ENCODE peak calls at places on chromosomes 6 and 20, in nine cellular contexts. Y is upper lobe of left lung, U is uterus, E is astrocyte of the spinal cord, R is endothelial cell of umbilical vein, K is choroid plexus epithelial cell, J is body of pancreas, I is Caco-2, V is HFF-Myc. B is an unnamed sample.

GRCh38 chr6:16739329-16739801 is 21.9 kb downstream of the ATXN1 start:
- DNase-seq in U (no peak), Y (no peak), E (peak), K (no peak), I (no peak), J (no peak), R (no peak), V (no peak), B (no peak)

GRCh38 chr6:119533603-119534279 is 184.2 kb upstream of the MAN1A1 start:
- DNase-seq in R (no peak), E (peak), Y (no peak), K (peak), V (peak), J (no peak), U (no peak), I (no peak), B (no peak)

GRCh38 chr6:81606965-81607381 is 145.5 kb downstream of the TENT5A start:
- DNase-seq in Y (no peak), K (peak), J (no peak), E (peak), R (peak), U (no peak), I (no peak), V (peak), B (no peak)

GRCh38 chr6:161486326-161486725 is 212.5 kb upstream of the AGPAT4 start:
- DNase-seq in R (peak), I (no peak), J (no peak), V (no peak), Y (no peak), E (peak), K (peak), U (no peak), B (no peak)

GRCh38 chr6:16670183-16670582 is 91.1 kb downstream of the ATXN1 start:
- DNase-seq in J (no peak), Y (no peak), U (no peak), K (no peak), V (no peak), I (no peak), E (no peak), R (no peak), B (no peak)

GRCh38 chr20:13681248-13682125 is 42.8 kb upstream of the TASP1 start:
- DNase-seq in R (no peak), J (peak), U (no peak), I (peak), E (no peak), V (no peak), Y (no peak), K (no peak), B (no peak)

GRCh38 chr20:6699931-6700562 is 67.4 kb upstream of the BMP2 start:
- DNase-seq in E (no peak), U (no peak), R (peak), K (no peak), Y (no peak), I (no peak), V (no peak), J (no peak), B (no peak)

GRCh38 chr6:26501482-26501986 is 1.4 kb downstream of the BTN1A1 start:
- DNase-seq in U (no peak), K (peak), R (peak), J (no peak), Y (peak), I (peak), V (no peak), E (no peak), B (no peak)

GRCh38 chr20:3669710-3670367 is 6.6 kb upstream of the GFRA4 start:
- DNase-seq in K (no peak), U (no peak), Y (no peak), E (no peak), J (no peak), I (no peak), R (no peak), V (no peak), B (no peak)

GRCh38 chr20:64100566-64100888 is 6.8 kb downstream of the NPBWR2 start:
- DNase-seq in R (no peak), E (no peak), Y (no peak), J (no peak), I (no peak), K (no peak), V (no peak), U (no peak), B (no peak)

GRCh38 chr20:2387180-2387577 is 6.5 kb downstream of the TGM6 start:
- DNase-seq in V (peak), K (peak), E (peak), U (no peak), J (no peak), Y (no peak), I (peak), R (peak), B (peak)

GRCh38 chr20:63083831-63084562 is 77.2 kb upstream of the BHLHE23 start:
- DNase-seq in I (no peak), J (no peak), V (no peak), U (no peak), K (no peak), E (no peak), R (no peak), Y (peak), B (no peak)

GRCh38 chr20:1813101-1813529 is 82.1 kb upstream of the SIRPA start:
- DNase-seq in I (no peak), V (peak), J (no peak), E (peak), R (peak), Y (no peak), U (peak), K (peak), B (no peak)

GRCh38 chr6:126285871-126286270 is 54.0 kb upstream of the CENPW start:
- DNase-seq in Y (no peak), K (no peak), E (no peak), R (no peak), I (no peak), V (no peak), J (no peak), U (no peak), B (no peak)

GRCh38 chr6:33426590-33427563 is 7.0 kb downstream of the SYNGAP1 start:
- DNase-seq in U (no peak), E (no peak), Y (no peak), J (no peak), V (no peak), R (no peak), I (no peak), K (no peak), B (no peak)

GRCh38 chr20:23857954-23858565 is 21.5 kb downstream of the CST5 start:
- DNase-seq in K (no peak), U (no peak), Y (no peak), J (no peak), V (no peak), I (no peak), E (no peak), R (no peak), B (no peak)

GRCh38 chr20:8082999-8083398 is 49.1 kb upstream of the PLCB1 start:
- DNase-seq in R (no peak), E (no peak), K (peak), Y (no peak), J (no peak), U (peak), V (no peak), I (no peak), B (no peak)

GRCh38 chr6:15715851-15716250 is 53.0 kb upstream of the DTNBP1 start:
- DNase-seq in U (no peak), R (no peak), K (no peak), E (no peak), I (no peak), J (no peak), V (no peak), Y (no peak), B (no peak)

DNA sequence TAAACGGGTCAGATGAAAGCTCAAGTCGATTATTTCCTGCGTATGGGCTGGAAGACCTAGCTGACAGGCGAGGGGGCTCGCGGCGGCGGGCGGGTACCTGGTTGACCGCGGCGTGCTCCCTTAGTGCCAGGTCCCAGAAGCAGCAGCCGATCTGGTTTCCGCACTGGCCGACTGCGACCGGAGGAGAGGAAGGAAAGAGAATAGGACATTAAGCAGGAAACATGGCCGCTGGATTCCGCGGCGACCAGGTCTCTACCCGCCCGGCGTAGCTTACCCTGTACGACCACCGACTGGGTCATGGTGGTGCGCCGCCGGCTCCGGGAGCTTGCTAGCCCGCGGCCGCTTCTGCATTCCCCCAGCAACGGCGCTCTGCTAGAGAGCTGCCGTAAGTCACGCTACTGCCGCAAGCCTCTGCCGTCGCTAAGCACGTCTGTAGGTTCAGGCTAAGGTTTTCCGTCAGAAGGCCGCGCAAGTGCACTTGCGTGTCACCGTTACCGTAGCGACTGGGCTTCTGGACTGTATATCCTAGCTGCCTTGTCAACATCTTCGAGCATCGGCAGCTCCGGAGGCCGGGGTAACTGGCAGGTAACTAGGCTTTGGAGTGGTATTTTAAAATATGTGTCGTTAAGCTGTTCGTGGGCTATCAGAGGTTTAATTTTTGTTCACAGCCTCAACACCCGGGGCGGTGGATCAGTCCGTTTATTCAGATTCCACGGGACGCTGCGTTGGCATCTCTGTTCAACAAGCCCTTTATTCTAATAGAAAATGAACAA is at the start of the genes FAM229B and TUBE1:
- DNase-seq in Y (peak), E (peak), R (peak), V (peak), U (peak), K (peak), J (peak), I (peak), B (peak)
- TF ChIP-seq CTCF in Y (no peak), E (peak), R (no peak), V (no peak), U (peak), K (no peak), J (peak), I (peak), B (no peak)

DNA sequence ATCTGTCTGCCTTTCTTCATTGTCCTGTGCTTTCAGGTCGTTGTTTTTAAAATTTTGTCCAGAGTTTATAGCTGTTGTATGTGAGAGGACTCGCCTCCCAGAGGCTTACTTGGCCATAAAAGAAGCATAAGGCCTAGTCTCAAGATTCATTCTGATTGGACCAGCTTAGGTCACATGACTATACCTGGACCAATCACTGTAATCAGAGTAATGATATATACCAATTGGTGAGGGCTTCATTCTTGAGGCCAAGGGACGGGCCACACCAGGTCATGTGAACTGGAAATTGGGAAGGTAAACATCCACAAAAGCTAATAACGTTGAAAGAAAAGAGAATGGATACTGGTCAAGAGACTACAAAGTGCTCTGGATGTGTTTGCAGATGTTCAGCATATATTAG is 141.4 kb upstream of the SULF2 start:
- DNase-seq in E (no peak), J (no peak), I (no peak), K (no peak), U (no peak), V (no peak), Y (no peak), R (no peak), B (no peak)
- H3K4me3 ChIP-seq in E (no peak), J (no peak), I (no peak), K (no peak), U (no peak), V (no peak), Y (no peak), R (no peak), B (no peak)

DNA sequence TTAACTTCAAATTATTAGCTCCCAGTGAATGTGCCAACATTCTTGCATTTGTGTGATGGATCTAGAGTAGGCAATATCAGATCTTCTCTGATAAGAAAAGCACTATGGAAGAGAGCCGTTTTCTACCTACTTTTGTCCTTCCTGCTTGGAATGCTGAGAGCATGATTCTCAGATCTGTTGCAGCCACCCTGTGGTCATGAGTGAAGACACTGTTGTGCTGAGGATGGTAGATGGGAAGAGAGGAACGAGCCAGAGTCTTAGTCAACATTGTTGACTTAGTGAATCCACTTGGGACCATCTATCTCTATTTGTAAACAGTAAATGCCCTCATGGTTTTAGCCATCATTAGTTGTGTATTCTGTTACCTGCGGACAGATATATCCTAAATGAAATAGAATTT is 202.6 kb downstream of the CD109 start:
- DNase-seq in U (no peak), J (no peak), Y (no peak), V (no peak), E (no peak), R (no peak), K (peak), I (peak), B (no peak)
- TF ChIP-seq CTCF in U (peak), J (no peak), Y (no peak), V (no peak), E (no peak), R (no peak), K (peak), I (peak), B (no peak)

GRCh38 chr6:160282444-160282843 is 23.8 kb upstream of the SLC22A2 start:
- DNase-seq in Y (no peak), J (no peak), E (no peak), U (no peak), R (no peak), K (no peak), I (no peak), V (no peak), B (no peak)
- H3K4me3 ChIP-seq in Y (no peak), J (no peak), E (no peak), U (no peak), R (no peak), K (no peak), I (no peak), V (no peak), B (no peak)

GRCh38 chr6:163422574-163422973 is 8.1 kb downstream of the QKI start:
- DNase-seq in I (no peak), U (no peak), Y (no peak), V (no peak), E (no peak), K (no peak), J (no peak), R (no peak), B (no peak)

GRCh38 chr6:163427498-163428254 is 13.2 kb downstream of the QKI start:
- DNase-seq in I (no peak), U (no peak), J (no peak), V (no peak), K (peak), R (peak), E (peak), Y (no peak), B (no peak)

GRCh38 chr6:163419413-163420314 is 5.1 kb downstream of the QKI start:
- DNase-seq in V (no peak), U (no peak), J (no peak), K (peak), R (peak), I (no peak), E (peak), Y (no peak), B (no peak)

GRCh38 chr6:163420315-163420667 is 5.8 kb downstream of the QKI start:
- DNase-seq in J (no peak), Y (no peak), V (no peak), K (peak), U (no peak), E (peak), I (no peak), R (no peak), B (no peak)

DNA sequence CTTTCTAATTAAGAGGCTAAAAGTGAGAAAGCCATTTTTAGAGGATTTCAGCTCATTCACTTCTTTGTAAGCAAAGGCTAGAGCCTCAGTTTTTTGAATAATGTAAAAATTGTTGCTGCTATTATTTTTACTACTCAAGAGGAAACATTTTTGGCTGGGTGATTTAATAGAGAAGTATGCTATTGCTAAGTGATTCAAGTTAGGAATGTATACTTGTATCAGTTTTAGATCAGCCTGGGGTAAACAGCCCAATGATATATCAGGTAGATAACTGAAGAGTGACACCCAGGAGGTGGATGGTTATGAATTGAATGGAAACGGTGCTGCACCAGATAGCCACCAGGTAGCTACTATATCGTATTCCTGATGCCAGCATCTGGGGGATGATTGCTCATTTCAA is 9.2 kb downstream of the QKI start:
- DNase-seq in I (no peak), J (no peak), V (no peak), U (no peak), E (no peak), R (no peak), Y (no peak), K (no peak), B (no peak)
- TF ChIP-seq CTCF in I (no peak), J (no peak), V (no peak), U (no peak), E (no peak), R (no peak), Y (no peak), K (no peak), B (no peak)

GRCh38 chr6:21665436-21666199 is 72.1 kb downstream of the SOX4 start:
- DNase-seq in R (peak), K (no peak), Y (peak), V (no peak), E (no peak), J (no peak), U (peak), I (no peak), B (no peak)

GRCh38 chr6:21666200-21666671 is 72.7 kb downstream of the SOX4 start:
- DNase-seq in U (peak), E (no peak), I (no peak), K (no peak), V (no peak), Y (peak), J (peak), R (peak), B (no peak)

GRCh38 chr6:21665101-21665435 is 71.5 kb downstream of the SOX4 start:
- DNase-seq in Y (no peak), R (peak), J (no peak), I (no peak), V (no peak), K (no peak), U (peak), E (no peak), B (no peak)

GRCh38 chr6:21666788-21667681 is 73.5 kb downstream of the SOX4 start:
- DNase-seq in K (no peak), U (peak), Y (no peak), V (no peak), R (peak), I (no peak), J (no peak), E (no peak), B (no peak)

GRCh38 chr6:21664263-21665081 is 70.9 kb downstream of the SOX4 start:
- DNase-seq in Y (peak), J (peak), I (peak), U (peak), V (no peak), K (peak), R (peak), E (peak), B (no peak)
- H3K4me3 ChIP-seq in Y (peak), J (no peak), I (peak), U (peak), V (peak), K (peak), R (peak), E (peak), B (no peak)

GRCh38 chr6:137920331-137920730 is 53.3 kb downstream of the TNFAIP3 start:
- DNase-seq in U (no peak), R (no peak), E (no peak), I (no peak), Y (no peak), J (no peak), K (no peak), V (no peak), B (no peak)

GRCh38 chr6:137923866-137924616 is 57.0 kb downstream of the TNFAIP3 start:
- DNase-seq in E (no peak), K (peak), R (no peak), Y (no peak), V (no peak), U (no peak), I (peak), J (no peak), B (no peak)

GRCh38 chr6:137919512-137919823 is 52.4 kb downstream of the TNFAIP3 start:
- DNase-seq in I (no peak), R (no peak), Y (no peak), U (no peak), J (no peak), V (no peak), E (no peak), K (no peak), B (no peak)

GRCh38 chr6:137919837-137920304 is 52.8 kb downstream of the TNFAIP3 start:
- DNase-seq in E (no peak), K (no peak), R (peak), U (no peak), I (no peak), Y (no peak), J (no peak), V (no peak), B (no peak)

GRCh38 chr6:137921823-137922222 is 54.8 kb downstream of the TNFAIP3 start:
- DNase-seq in U (no peak), E (no peak), R (no peak), I (no peak), K (peak), Y (no peak), J (no peak), V (no peak), B (no peak)
- TF ChIP-seq CTCF in U (no peak), E (peak), R (no peak), I (peak), K (peak), Y (no peak), J (no peak), V (peak), B (no peak)

DNA sequence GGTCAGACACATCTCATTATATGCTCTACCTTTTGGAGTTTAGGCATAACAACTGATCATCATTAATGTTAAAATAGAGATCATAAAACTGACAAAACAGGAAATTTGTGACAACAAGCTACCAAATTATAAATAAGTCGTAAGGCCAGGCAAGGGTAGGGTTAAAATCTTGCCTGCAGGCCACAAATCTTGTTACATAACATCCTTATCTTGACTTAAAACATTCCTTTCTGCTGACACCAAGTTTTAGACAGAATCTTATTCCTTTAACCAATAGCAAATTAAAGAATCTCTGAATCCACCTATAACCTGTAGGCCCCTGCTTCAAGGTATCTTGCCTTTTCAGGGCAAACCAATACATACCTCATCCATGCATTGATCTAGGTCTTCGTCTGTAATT is 32.5 kb upstream of the NKAIN2 start:
- DNase-seq in K (peak), V (no peak), Y (no peak), I (peak), R (no peak), E (no peak), U (no peak), J (no peak), B (no peak)
- H3K4me3 ChIP-seq in K (no peak), V (no peak), Y (no peak), I (no peak), R (no peak), E (no peak), U (no peak), J (no peak), B (no peak)

GRCh38 chr20:43911066-43911465 is 3.6 kb upstream of the TOX2 start:
- DNase-seq in R (peak), V (peak), J (no peak), K (peak), Y (no peak), I (no peak), E (peak), U (no peak), B (no peak)
- TF ChIP-seq CTCF in R (peak), V (no peak), J (no peak), K (peak), Y (no peak), I (no peak), E (peak), U (no peak), B (no peak)

GRCh38 chr6:2744778-2745177 is 5.9 kb downstream of the MYLK4 start:
- DNase-seq in I (no peak), J (no peak), V (no peak), E (no peak), R (no peak), Y (no peak), K (no peak), U (no peak), B (no peak)
- H3K4me3 ChIP-seq in I (no peak), J (no peak), V (no peak), E (no peak), R (no peak), Y (no peak), K (no peak), U (no peak), B (no peak)

B was measured in CD8-positive, alpha-beta T cell.